ENCODE peak calls at places on chromosomes 7 and 10, in nine cellular contexts. One of them, this sample, is unnamed.

GRCh38 chr7:131284702-131285419 is 42.8 kb upstream of the MKLN1 start:
- DNase-seq in activated CD4-positive, alpha-beta T cell treated with anti-CD3 and anti-CD28 coated beads, Interleukin-2, amount 50 U/mL, for 1 hour: no peak
- DNase-seq in heart left ventricle: no peak
- DNase-seq in activated CD8-positive, alpha-beta memory T cell treated with anti-CD3 and anti-CD28 coated beads for 4 hours: no peak
- DNase-seq in NCI-H2081: no peak
- DNase-seq in effector memory CD8-positive, alpha-beta T cell: no peak
- DNase-seq in effector CD4-positive, alpha-beta T cell: no peak
- DNase-seq in anterior cingulate cortex: peak; percentile 42
- DNase-seq in posterior cingulate gyrus: peak; percentile 28
- DNase-seq in this sample: peak; percentile 62

GRCh38 chr10:97905276-97905675 is 55.6 kb downstream of the GOLGA7B start:
- DNase-seq in activated CD4-positive, alpha-beta T cell treated with anti-CD3 and anti-CD28 coated beads, Interleukin-2, amount 50 U/mL, for 1 hour: no peak
- DNase-seq in heart left ventricle: no peak
- DNase-seq in activated CD8-positive, alpha-beta memory T cell treated with anti-CD3 and anti-CD28 coated beads for 4 hours: no peak
- DNase-seq in NCI-H2081: no peak
- DNase-seq in effector memory CD8-positive, alpha-beta T cell: no peak
- DNase-seq in effector CD4-positive, alpha-beta T cell: no peak
- DNase-seq in anterior cingulate cortex: no peak
- DNase-seq in posterior cingulate gyrus: no peak
- DNase-seq in this sample: no peak

GRCh38 chr7:44959956-44960640 is 18.7 kb downstream of the MYO1G start:
- DNase-seq in activated CD4-positive, alpha-beta T cell treated with anti-CD3 and anti-CD28 coated beads, Interleukin-2, amount 50 U/mL, for 1 hour: no peak
- DNase-seq in heart left ventricle: no peak
- DNase-seq in activated CD8-positive, alpha-beta memory T cell treated with anti-CD3 and anti-CD28 coated beads for 4 hours: no peak
- DNase-seq in NCI-H2081: no peak
- DNase-seq in effector memory CD8-positive, alpha-beta T cell: no peak
- DNase-seq in effector CD4-positive, alpha-beta T cell: no peak
- DNase-seq in anterior cingulate cortex: no peak
- DNase-seq in posterior cingulate gyrus: no peak
- DNase-seq in this sample: no peak

GRCh38 chr10:112823604-112824003 is 126.4 kb upstream of the TCF7L2 start:
- DNase-seq in activated CD4-positive, alpha-beta T cell treated with anti-CD3 and anti-CD28 coated beads, Interleukin-2, amount 50 U/mL, for 1 hour: no peak
- DNase-seq in heart left ventricle: no peak
- DNase-seq in activated CD8-positive, alpha-beta memory T cell treated with anti-CD3 and anti-CD28 coated beads for 4 hours: no peak
- DNase-seq in NCI-H2081: no peak
- DNase-seq in effector memory CD8-positive, alpha-beta T cell: no peak
- DNase-seq in effector CD4-positive, alpha-beta T cell: no peak
- DNase-seq in anterior cingulate cortex: no peak
- DNase-seq in posterior cingulate gyrus: no peak
- DNase-seq in this sample: no peak

GRCh38 chr7:17376595-17376994 is 78.1 kb downstream of the AHR start:
- DNase-seq in activated CD4-positive, alpha-beta T cell treated with anti-CD3 and anti-CD28 coated beads, Interleukin-2, amount 50 U/mL, for 1 hour: no peak
- DNase-seq in heart left ventricle: no peak
- DNase-seq in activated CD8-positive, alpha-beta memory T cell treated with anti-CD3 and anti-CD28 coated beads for 4 hours: no peak
- DNase-seq in NCI-H2081: no peak
- DNase-seq in effector memory CD8-positive, alpha-beta T cell: no peak
- DNase-seq in effector CD4-positive, alpha-beta T cell: no peak
- DNase-seq in anterior cingulate cortex: no peak
- DNase-seq in posterior cingulate gyrus: no peak
- DNase-seq in this sample: no peak

GRCh38 chr10:114499630-114500190 is 95.4 kb upstream of the AFAP1L2 start:
- DNase-seq in activated CD4-positive, alpha-beta T cell treated with anti-CD3 and anti-CD28 coated beads, Interleukin-2, amount 50 U/mL, for 1 hour: peak; percentile 42
- DNase-seq in heart left ventricle: no peak
- DNase-seq in activated CD8-positive, alpha-beta memory T cell treated with anti-CD3 and anti-CD28 coated beads for 4 hours: peak; percentile 40
- DNase-seq in NCI-H2081: no peak
- DNase-seq in effector memory CD8-positive, alpha-beta T cell: no peak
- DNase-seq in effector CD4-positive, alpha-beta T cell: peak; percentile 27
- DNase-seq in anterior cingulate cortex: no peak
- DNase-seq in posterior cingulate gyrus: no peak
- DNase-seq in this sample: no peak

GRCh38 chr10:96641896-96642295 is 55.1 kb upstream of the TM9SF3 start:
- DNase-seq in activated CD4-positive, alpha-beta T cell treated with anti-CD3 and anti-CD28 coated beads, Interleukin-2, amount 50 U/mL, for 1 hour: no peak
- DNase-seq in heart left ventricle: no peak
- DNase-seq in activated CD8-positive, alpha-beta memory T cell treated with anti-CD3 and anti-CD28 coated beads for 4 hours: no peak
- DNase-seq in NCI-H2081: no peak
- DNase-seq in effector memory CD8-positive, alpha-beta T cell: no peak
- DNase-seq in effector CD4-positive, alpha-beta T cell: no peak
- DNase-seq in anterior cingulate cortex: no peak
- DNase-seq in posterior cingulate gyrus: no peak
- DNase-seq in this sample: no peak

GRCh38 chr10:7409045-7409731 is 1.6 kb downstream of the SFMBT2 start:
- DNase-seq in activated CD4-positive, alpha-beta T cell treated with anti-CD3 and anti-CD28 coated beads, Interleukin-2, amount 50 U/mL, for 1 hour: peak; percentile 54
- DNase-seq in heart left ventricle: peak; percentile 57
- DNase-seq in activated CD8-positive, alpha-beta memory T cell treated with anti-CD3 and anti-CD28 coated beads for 4 hours: no peak
- DNase-seq in NCI-H2081: no peak
- DNase-seq in effector memory CD8-positive, alpha-beta T cell: peak; percentile 36
- DNase-seq in effector CD4-positive, alpha-beta T cell: no peak
- DNase-seq in anterior cingulate cortex: no peak
- DNase-seq in posterior cingulate gyrus: no peak
- DNase-seq in this sample: peak; percentile 69

GRCh38 chr10:28587270-28587969 is 54.5 kb downstream of the WAC start:
- DNase-seq in activated CD4-positive, alpha-beta T cell treated with anti-CD3 and anti-CD28 coated beads, Interleukin-2, amount 50 U/mL, for 1 hour: no peak
- DNase-seq in heart left ventricle: no peak
- DNase-seq in activated CD8-positive, alpha-beta memory T cell treated with anti-CD3 and anti-CD28 coated beads for 4 hours: no peak
- DNase-seq in NCI-H2081: no peak
- DNase-seq in effector memory CD8-positive, alpha-beta T cell: no peak
- DNase-seq in effector CD4-positive, alpha-beta T cell: no peak
- DNase-seq in anterior cingulate cortex: no peak
- DNase-seq in posterior cingulate gyrus: no peak
- DNase-seq in this sample: no peak

GRCh38 chr7:107931740-107932515 is 40.9 kb downstream of the DLD start:
- DNase-seq in activated CD4-positive, alpha-beta T cell treated with anti-CD3 and anti-CD28 coated beads, Interleukin-2, amount 50 U/mL, for 1 hour: no peak
- DNase-seq in heart left ventricle: no peak
- DNase-seq in activated CD8-positive, alpha-beta memory T cell treated with anti-CD3 and anti-CD28 coated beads for 4 hours: no peak
- DNase-seq in NCI-H2081: no peak
- DNase-seq in effector memory CD8-positive, alpha-beta T cell: no peak
- DNase-seq in effector CD4-positive, alpha-beta T cell: no peak
- DNase-seq in anterior cingulate cortex: no peak
- DNase-seq in posterior cingulate gyrus: no peak
- DNase-seq in this sample: no peak

GRCh38 chr10:117442944-117443676 is 67.9 kb upstream of the PDZD8 start:
- DNase-seq in activated CD4-positive, alpha-beta T cell treated with anti-CD3 and anti-CD28 coated beads, Interleukin-2, amount 50 U/mL, for 1 hour: peak; percentile 43
- DNase-seq in heart left ventricle: peak; percentile 81
- DNase-seq in activated CD8-positive, alpha-beta memory T cell treated with anti-CD3 and anti-CD28 coated beads for 4 hours: peak; percentile 6
- DNase-seq in NCI-H2081: peak; percentile 44
- DNase-seq in effector memory CD8-positive, alpha-beta T cell: peak; percentile 51
- DNase-seq in effector CD4-positive, alpha-beta T cell: peak; percentile 37
- DNase-seq in anterior cingulate cortex: peak; percentile 58
- DNase-seq in posterior cingulate gyrus: peak; percentile 66
- DNase-seq in this sample: peak; percentile 80

GRCh38 chr10:31739759-31740158 is 188.9 kb downstream of the ARHGAP12 start:
- DNase-seq in activated CD4-positive, alpha-beta T cell treated with anti-CD3 and anti-CD28 coated beads, Interleukin-2, amount 50 U/mL, for 1 hour: no peak
- DNase-seq in heart left ventricle: no peak
- DNase-seq in activated CD8-positive, alpha-beta memory T cell treated with anti-CD3 and anti-CD28 coated beads for 4 hours: no peak
- DNase-seq in NCI-H2081: no peak
- DNase-seq in effector memory CD8-positive, alpha-beta T cell: no peak
- DNase-seq in effector CD4-positive, alpha-beta T cell: no peak
- DNase-seq in anterior cingulate cortex: no peak
- DNase-seq in posterior cingulate gyrus: no peak
- DNase-seq in this sample: no peak

GRCh38 chr10:77197544-77197943 is 440.1 kb downstream of the KCNMA1 start:
- DNase-seq in activated CD4-positive, alpha-beta T cell treated with anti-CD3 and anti-CD28 coated beads, Interleukin-2, amount 50 U/mL, for 1 hour: no peak
- DNase-seq in heart left ventricle: no peak
- DNase-seq in activated CD8-positive, alpha-beta memory T cell treated with anti-CD3 and anti-CD28 coated beads for 4 hours: no peak
- DNase-seq in NCI-H2081: no peak
- DNase-seq in effector memory CD8-positive, alpha-beta T cell: no peak
- DNase-seq in effector CD4-positive, alpha-beta T cell: no peak
- DNase-seq in anterior cingulate cortex: no peak
- DNase-seq in posterior cingulate gyrus: no peak
- DNase-seq in this sample: no peak

GRCh38 chr10:78210976-78211375 is 177.3 kb downstream of the RPS24 start:
- DNase-seq in activated CD4-positive, alpha-beta T cell treated with anti-CD3 and anti-CD28 coated beads, Interleukin-2, amount 50 U/mL, for 1 hour: no peak
- DNase-seq in heart left ventricle: no peak
- DNase-seq in activated CD8-positive, alpha-beta memory T cell treated with anti-CD3 and anti-CD28 coated beads for 4 hours: no peak
- DNase-seq in NCI-H2081: no peak
- DNase-seq in effector memory CD8-positive, alpha-beta T cell: no peak
- DNase-seq in effector CD4-positive, alpha-beta T cell: no peak
- DNase-seq in anterior cingulate cortex: no peak
- DNase-seq in posterior cingulate gyrus: no peak
- DNase-seq in this sample: no peak

GRCh38 chr7:75815381-75816046 is 1.9 kb upstream of the CCL24 start:
- DNase-seq in activated CD4-positive, alpha-beta T cell treated with anti-CD3 and anti-CD28 coated beads, Interleukin-2, amount 50 U/mL, for 1 hour: no peak
- DNase-seq in heart left ventricle: no peak
- DNase-seq in activated CD8-positive, alpha-beta memory T cell treated with anti-CD3 and anti-CD28 coated beads for 4 hours: no peak
- DNase-seq in NCI-H2081: no peak
- DNase-seq in effector memory CD8-positive, alpha-beta T cell: no peak
- DNase-seq in effector CD4-positive, alpha-beta T cell: no peak
- DNase-seq in anterior cingulate cortex: no peak
- DNase-seq in posterior cingulate gyrus: no peak
- DNase-seq in this sample: no peak

GRCh38 chr7:142438235-142438922 is 180.5 kb upstream of the PRSS58 start:
- DNase-seq in activated CD4-positive, alpha-beta T cell treated with anti-CD3 and anti-CD28 coated beads, Interleukin-2, amount 50 U/mL, for 1 hour: no peak
- DNase-seq in heart left ventricle: peak; percentile 56
- DNase-seq in activated CD8-positive, alpha-beta memory T cell treated with anti-CD3 and anti-CD28 coated beads for 4 hours: no peak
- DNase-seq in NCI-H2081: peak; percentile 4
- DNase-seq in effector memory CD8-positive, alpha-beta T cell: no peak
- DNase-seq in effector CD4-positive, alpha-beta T cell: peak; percentile 15
- DNase-seq in anterior cingulate cortex: peak; percentile 5
- DNase-seq in posterior cingulate gyrus: peak; percentile 17
- DNase-seq in this sample: peak; percentile 56

GRCh38 chr7:8060241-8060640 is 91.6 kb downstream of the GLCCI1 start:
- DNase-seq in activated CD4-positive, alpha-beta T cell treated with anti-CD3 and anti-CD28 coated beads, Interleukin-2, amount 50 U/mL, for 1 hour: no peak
- DNase-seq in heart left ventricle: no peak
- DNase-seq in activated CD8-positive, alpha-beta memory T cell treated with anti-CD3 and anti-CD28 coated beads for 4 hours: no peak
- DNase-seq in NCI-H2081: no peak
- DNase-seq in effector memory CD8-positive, alpha-beta T cell: no peak
- DNase-seq in effector CD4-positive, alpha-beta T cell: no peak
- DNase-seq in anterior cingulate cortex: no peak
- DNase-seq in posterior cingulate gyrus: no peak
- DNase-seq in this sample: no peak

GRCh38 chr10:132986076-132986475 is 43.7 kb upstream of the CFAP46 start:
- DNase-seq in activated CD4-positive, alpha-beta T cell treated with anti-CD3 and anti-CD28 coated beads, Interleukin-2, amount 50 U/mL, for 1 hour: no peak
- DNase-seq in heart left ventricle: no peak
- DNase-seq in activated CD8-positive, alpha-beta memory T cell treated with anti-CD3 and anti-CD28 coated beads for 4 hours: no peak
- DNase-seq in NCI-H2081: no peak
- DNase-seq in effector memory CD8-positive, alpha-beta T cell: no peak
- DNase-seq in effector CD4-positive, alpha-beta T cell: no peak
- DNase-seq in anterior cingulate cortex: no peak
- DNase-seq in posterior cingulate gyrus: no peak
- DNase-seq in this sample: no peak

GRCh38 chr7:2452074-2452507 is 24.1 kb downstream of the GRIFIN start:
- DNase-seq in activated CD4-positive, alpha-beta T cell treated with anti-CD3 and anti-CD28 coated beads, Interleukin-2, amount 50 U/mL, for 1 hour: no peak
- DNase-seq in heart left ventricle: no peak
- DNase-seq in activated CD8-positive, alpha-beta memory T cell treated with anti-CD3 and anti-CD28 coated beads for 4 hours: no peak
- DNase-seq in NCI-H2081: no peak
- DNase-seq in effector memory CD8-positive, alpha-beta T cell: no peak
- DNase-seq in effector CD4-positive, alpha-beta T cell: no peak
- DNase-seq in anterior cingulate cortex: no peak
- DNase-seq in posterior cingulate gyrus: no peak
- DNase-seq in this sample: no peak

GRCh38 chr10:16891375-16892313 is 74.4 kb upstream of the RSU1 start:
- DNase-seq in activated CD4-positive, alpha-beta T cell treated with anti-CD3 and anti-CD28 coated beads, Interleukin-2, amount 50 U/mL, for 1 hour: peak; percentile 51
- DNase-seq in heart left ventricle: peak; percentile 69
- DNase-seq in activated CD8-positive, alpha-beta memory T cell treated with anti-CD3 and anti-CD28 coated beads for 4 hours: no peak
- DNase-seq in NCI-H2081: no peak
- DNase-seq in effector memory CD8-positive, alpha-beta T cell: peak; percentile 25
- DNase-seq in effector CD4-positive, alpha-beta T cell: peak; percentile 4
- DNase-seq in anterior cingulate cortex: peak; percentile 6
- DNase-seq in posterior cingulate gyrus: peak; percentile 26
- DNase-seq in this sample: no peak

GRCh38 chr10:100043344-100043743 is 33.6 kb upstream of the DNMBP start:
- DNase-seq in activated CD4-positive, alpha-beta T cell treated with anti-CD3 and anti-CD28 coated beads, Interleukin-2, amount 50 U/mL, for 1 hour: no peak
- DNase-seq in heart left ventricle: no peak
- DNase-seq in activated CD8-positive, alpha-beta memory T cell treated with anti-CD3 and anti-CD28 coated beads for 4 hours: no peak
- DNase-seq in NCI-H2081: no peak
- DNase-seq in effector memory CD8-positive, alpha-beta T cell: no peak
- DNase-seq in effector CD4-positive, alpha-beta T cell: no peak
- DNase-seq in anterior cingulate cortex: no peak
- DNase-seq in posterior cingulate gyrus: no peak
- DNase-seq in this sample: no peak

GRCh38 chr10:11165591-11166543 is 148.2 kb downstream of the CELF2 start:
- DNase-seq in activated CD4-positive, alpha-beta T cell treated with anti-CD3 and anti-CD28 coated beads, Interleukin-2, amount 50 U/mL, for 1 hour: peak; percentile 68
- DNase-seq in heart left ventricle: peak; percentile 82
- DNase-seq in activated CD8-positive, alpha-beta memory T cell treated with anti-CD3 and anti-CD28 coated beads for 4 hours: no peak
- DNase-seq in NCI-H2081: no peak
- DNase-seq in effector memory CD8-positive, alpha-beta T cell: peak; percentile 68
- DNase-seq in effector CD4-positive, alpha-beta T cell: peak; percentile 68
- DNase-seq in anterior cingulate cortex: peak; percentile 31
- DNase-seq in posterior cingulate gyrus: peak; percentile 38
- DNase-seq in this sample: peak; percentile 62

GRCh38 chr10:122981066-122981464 is 864 bp downstream of the PSTK start:
- DNase-seq in activated CD4-positive, alpha-beta T cell treated with anti-CD3 and anti-CD28 coated beads, Interleukin-2, amount 50 U/mL, for 1 hour: no peak
- DNase-seq in heart left ventricle: no peak
- DNase-seq in activated CD8-positive, alpha-beta memory T cell treated with anti-CD3 and anti-CD28 coated beads for 4 hours: no peak
- DNase-seq in NCI-H2081: no peak
- DNase-seq in effector memory CD8-positive, alpha-beta T cell: no peak
- DNase-seq in effector CD4-positive, alpha-beta T cell: no peak
- DNase-seq in anterior cingulate cortex: no peak
- DNase-seq in posterior cingulate gyrus: no peak
- DNase-seq in this sample: no peak

GRCh38 chr10:133307776-133308430 is 769 bp downstream of the TUBGCP2 start:
- DNase-seq in activated CD4-positive, alpha-beta T cell treated with anti-CD3 and anti-CD28 coated beads, Interleukin-2, amount 50 U/mL, for 1 hour: peak; percentile 94
- DNase-seq in heart left ventricle: peak; percentile 81
- DNase-seq in activated CD8-positive, alpha-beta memory T cell treated with anti-CD3 and anti-CD28 coated beads for 4 hours: peak; percentile 69
- DNase-seq in NCI-H2081: peak; percentile 64
- DNase-seq in effector memory CD8-positive, alpha-beta T cell: peak; percentile 86
- DNase-seq in effector CD4-positive, alpha-beta T cell: peak; percentile 86
- DNase-seq in anterior cingulate cortex: no peak
- DNase-seq in posterior cingulate gyrus: peak; percentile 65
- DNase-seq in this sample: peak; percentile 68

GRCh38 chr10:52409195-52409594 is 95.1 kb downstream of the DKK1 start:
- DNase-seq in activated CD4-positive, alpha-beta T cell treated with anti-CD3 and anti-CD28 coated beads, Interleukin-2, amount 50 U/mL, for 1 hour: no peak
- DNase-seq in heart left ventricle: no peak
- DNase-seq in activated CD8-positive, alpha-beta memory T cell treated with anti-CD3 and anti-CD28 coated beads for 4 hours: no peak
- DNase-seq in NCI-H2081: no peak
- DNase-seq in effector memory CD8-positive, alpha-beta T cell: no peak
- DNase-seq in effector CD4-positive, alpha-beta T cell: no peak
- DNase-seq in anterior cingulate cortex: no peak
- DNase-seq in posterior cingulate gyrus: no peak
- DNase-seq in this sample: no peak

GRCh38 chr7:158325530-158326381 is 261.9 kb downstream of the PTPRN2 start:
- DNase-seq in activated CD4-positive, alpha-beta T cell treated with anti-CD3 and anti-CD28 coated beads, Interleukin-2, amount 50 U/mL, for 1 hour: no peak
- DNase-seq in heart left ventricle: no peak
- DNase-seq in activated CD8-positive, alpha-beta memory T cell treated with anti-CD3 and anti-CD28 coated beads for 4 hours: no peak
- DNase-seq in NCI-H2081: peak; percentile 91
- DNase-seq in effector memory CD8-positive, alpha-beta T cell: no peak
- DNase-seq in effector CD4-positive, alpha-beta T cell: no peak
- DNase-seq in anterior cingulate cortex: peak; percentile 33
- DNase-seq in posterior cingulate gyrus: peak; percentile 57
- DNase-seq in this sample: peak; percentile 70

GRCh38 chr10:44857363-44858016 is 53.6 kb upstream of the TMEM72 start:
- DNase-seq in activated CD4-positive, alpha-beta T cell treated with anti-CD3 and anti-CD28 coated beads, Interleukin-2, amount 50 U/mL, for 1 hour: peak; percentile 48
- DNase-seq in heart left ventricle: peak; percentile 86
- DNase-seq in activated CD8-positive, alpha-beta memory T cell treated with anti-CD3 and anti-CD28 coated beads for 4 hours: no peak
- DNase-seq in NCI-H2081: no peak
- DNase-seq in effector memory CD8-positive, alpha-beta T cell: peak; percentile 41
- DNase-seq in effector CD4-positive, alpha-beta T cell: peak; percentile 20
- DNase-seq in anterior cingulate cortex: peak; percentile 27
- DNase-seq in posterior cingulate gyrus: peak; percentile 60
- DNase-seq in this sample: peak; percentile 62

GRCh38 chr10:77236700-77237099 is 400.9 kb downstream of the KCNMA1 start:
- DNase-seq in activated CD4-positive, alpha-beta T cell treated with anti-CD3 and anti-CD28 coated beads, Interleukin-2, amount 50 U/mL, for 1 hour: no peak
- DNase-seq in heart left ventricle: no peak
- DNase-seq in activated CD8-positive, alpha-beta memory T cell treated with anti-CD3 and anti-CD28 coated beads for 4 hours: no peak
- DNase-seq in NCI-H2081: no peak
- DNase-seq in effector memory CD8-positive, alpha-beta T cell: no peak
- DNase-seq in effector CD4-positive, alpha-beta T cell: no peak
- DNase-seq in anterior cingulate cortex: no peak
- DNase-seq in posterior cingulate gyrus: no peak
- DNase-seq in this sample: no peak

GRCh38 chr10:36187382-36188042 is 545.4 kb upstream of the FZD8 start:
- DNase-seq in activated CD4-positive, alpha-beta T cell treated with anti-CD3 and anti-CD28 coated beads, Interleukin-2, amount 50 U/mL, for 1 hour: no peak
- DNase-seq in heart left ventricle: no peak
- DNase-seq in activated CD8-positive, alpha-beta memory T cell treated with anti-CD3 and anti-CD28 coated beads for 4 hours: no peak
- DNase-seq in NCI-H2081: no peak
- DNase-seq in effector memory CD8-positive, alpha-beta T cell: no peak
- DNase-seq in effector CD4-positive, alpha-beta T cell: no peak
- DNase-seq in anterior cingulate cortex: no peak
- DNase-seq in posterior cingulate gyrus: no peak
- DNase-seq in this sample: no peak

GRCh38 chr10:113565364-113565763 is 12.5 kb downstream of the HABP2 start:
- DNase-seq in activated CD4-positive, alpha-beta T cell treated with anti-CD3 and anti-CD28 coated beads, Interleukin-2, amount 50 U/mL, for 1 hour: no peak
- DNase-seq in heart left ventricle: no peak
- DNase-seq in activated CD8-positive, alpha-beta memory T cell treated with anti-CD3 and anti-CD28 coated beads for 4 hours: no peak
- DNase-seq in NCI-H2081: no peak
- DNase-seq in effector memory CD8-positive, alpha-beta T cell: no peak
- DNase-seq in effector CD4-positive, alpha-beta T cell: no peak
- DNase-seq in anterior cingulate cortex: no peak
- DNase-seq in posterior cingulate gyrus: no peak
- DNase-seq in this sample: no peak

GRCh38 chr10:102994551-102995295 is 76.6 kb downstream of the CNNM2 start:
- DNase-seq in activated CD4-positive, alpha-beta T cell treated with anti-CD3 and anti-CD28 coated beads, Interleukin-2, amount 50 U/mL, for 1 hour: no peak
- DNase-seq in heart left ventricle: no peak
- DNase-seq in activated CD8-positive, alpha-beta memory T cell treated with anti-CD3 and anti-CD28 coated beads for 4 hours: no peak
- DNase-seq in NCI-H2081: no peak
- DNase-seq in effector memory CD8-positive, alpha-beta T cell: no peak
- DNase-seq in effector CD4-positive, alpha-beta T cell: no peak
- DNase-seq in anterior cingulate cortex: no peak
- DNase-seq in posterior cingulate gyrus: no peak
- DNase-seq in this sample: no peak

This sample was measured in Ammon's horn.